ENCODE peak calls at places on chromosome 6, in four cellular contexts. One of them, this sample, is unnamed.

GRCh38 chr6:1075444-1075843 is 236.5 kb upstream of the FOXQ1 start:
- DNase-seq in cardiac muscle cell: no peak
- DNase-seq in nephron progenitor cell: no peak
- DNase-seq in stimulated activated CD4-positive, alpha-beta T cell treated with anti-CD3 and anti-CD28 coated beads, Interleukin-12 subunit alpha, Interleukin-12 subunit beta, amount 100 ng/mL, for 24 hours: no peak
- DNase-seq in this sample: no peak

GRCh38 chr6:90835584-90836212 is 248.8 kb upstream of the MAP3K7 start:
- DNase-seq in cardiac muscle cell: no peak
- DNase-seq in nephron progenitor cell: no peak
- DNase-seq in stimulated activated CD4-positive, alpha-beta T cell treated with anti-CD3 and anti-CD28 coated beads, Interleukin-12 subunit alpha, Interleukin-12 subunit beta, amount 100 ng/mL, for 24 hours: no peak
- DNase-seq in this sample: no peak

GRCh38 chr6:169131356-169131755 is 122.3 kb downstream of the THBS2 start:
- DNase-seq in cardiac muscle cell: no peak
- DNase-seq in nephron progenitor cell: no peak
- DNase-seq in stimulated activated CD4-positive, alpha-beta T cell treated with anti-CD3 and anti-CD28 coated beads, Interleukin-12 subunit alpha, Interleukin-12 subunit beta, amount 100 ng/mL, for 24 hours: no peak
- DNase-seq in this sample: no peak

GRCh38 chr6:166259296-166259977 is 48.8 kb downstream of the PRR18 start:
- DNase-seq in cardiac muscle cell: no peak
- DNase-seq in nephron progenitor cell: no peak
- DNase-seq in stimulated activated CD4-positive, alpha-beta T cell treated with anti-CD3 and anti-CD28 coated beads, Interleukin-12 subunit alpha, Interleukin-12 subunit beta, amount 100 ng/mL, for 24 hours: no peak
- DNase-seq in this sample: no peak

GRCh38 chr6:135922170-135922569 is 70.7 kb downstream of the PDE7B start:
- DNase-seq in cardiac muscle cell: peak; percentile 95
- DNase-seq in nephron progenitor cell: peak; percentile 13
- DNase-seq in stimulated activated CD4-positive, alpha-beta T cell treated with anti-CD3 and anti-CD28 coated beads, Interleukin-12 subunit alpha, Interleukin-12 subunit beta, amount 100 ng/mL, for 24 hours: no peak
- DNase-seq in this sample: no peak

GRCh38 chr6:135555550-135555949 is 58.0 kb upstream of the AHI1 start:
- DNase-seq in cardiac muscle cell: no peak
- DNase-seq in nephron progenitor cell: no peak
- DNase-seq in stimulated activated CD4-positive, alpha-beta T cell treated with anti-CD3 and anti-CD28 coated beads, Interleukin-12 subunit alpha, Interleukin-12 subunit beta, amount 100 ng/mL, for 24 hours: no peak
- DNase-seq in this sample: no peak

GRCh38 chr6:154249499-154250298 is 106.9 kb downstream of the IPCEF1 start:
- DNase-seq in cardiac muscle cell: no peak
- DNase-seq in nephron progenitor cell: no peak
- DNase-seq in stimulated activated CD4-positive, alpha-beta T cell treated with anti-CD3 and anti-CD28 coated beads, Interleukin-12 subunit alpha, Interleukin-12 subunit beta, amount 100 ng/mL, for 24 hours: no peak
- DNase-seq in this sample: no peak

GRCh38 chr6:20238688-20239587 is 26.7 kb upstream of the MBOAT1 start:
- DNase-seq in cardiac muscle cell: no peak
- DNase-seq in nephron progenitor cell: no peak
- DNase-seq in stimulated activated CD4-positive, alpha-beta T cell treated with anti-CD3 and anti-CD28 coated beads, Interleukin-12 subunit alpha, Interleukin-12 subunit beta, amount 100 ng/mL, for 24 hours: no peak
- DNase-seq in this sample: no peak

GRCh38 chr6:129335792-129336191 is 374.2 kb downstream of the ARHGAP18 start:
- DNase-seq in cardiac muscle cell: no peak
- DNase-seq in nephron progenitor cell: no peak
- DNase-seq in stimulated activated CD4-positive, alpha-beta T cell treated with anti-CD3 and anti-CD28 coated beads, Interleukin-12 subunit alpha, Interleukin-12 subunit beta, amount 100 ng/mL, for 24 hours: no peak
- DNase-seq in this sample: no peak

GRCh38 chr6:122008105-122009100 is 391.0 kb upstream of the HSF2 start:
- DNase-seq in cardiac muscle cell: peak; percentile 54
- DNase-seq in nephron progenitor cell: no peak
- DNase-seq in stimulated activated CD4-positive, alpha-beta T cell treated with anti-CD3 and anti-CD28 coated beads, Interleukin-12 subunit alpha, Interleukin-12 subunit beta, amount 100 ng/mL, for 24 hours: no peak
- DNase-seq in this sample: no peak

GRCh38 chr6:24520929-24521546 is 26.3 kb downstream of the ALDH5A1 start:
- DNase-seq in cardiac muscle cell: peak; percentile 46
- DNase-seq in nephron progenitor cell: peak; percentile 42
- DNase-seq in stimulated activated CD4-positive, alpha-beta T cell treated with anti-CD3 and anti-CD28 coated beads, Interleukin-12 subunit alpha, Interleukin-12 subunit beta, amount 100 ng/mL, for 24 hours: peak; percentile 3
- DNase-seq in this sample: peak; percentile 81